ENCODE peak calls at places on chromosome 3, in nine cellular contexts. P, O, Y, I, Q, R, U, D and J are unnamed samples.

GRCh38 chr3:113534365-113534764 is 2.0 kb downstream of the SIDT1 start:
- DNase-seq in P (no peak), O (no peak), Y (no peak), I (no peak), Q (no peak), R (no peak), U (no peak), D (no peak), J (no peak)

GRCh38 chr3:46648096-46648495 is 35.8 kb downstream of the FAM240A start:
- DNase-seq in P (no peak), O (no peak), Y (no peak), I (no peak), Q (no peak), R (no peak), U (no peak), D (no peak), J (no peak)

GRCh38 chr3:57961828-57962447 is 46.3 kb upstream of the FLNB start:
- DNase-seq in P (no peak), O (no peak), Y (no peak), I (no peak), Q (peak; percentile 53), R (peak; percentile 80), U (no peak), D (no peak), J (no peak)

GRCh38 chr3:61236556-61236955 is 14.7 kb downstream of the FHIT start:
- DNase-seq in P (no peak), O (no peak), Y (no peak), I (no peak), Q (no peak), R (no peak), U (no peak), D (no peak), J (no peak)

GRCh38 chr3:141632779-141633374 is 105.2 kb upstream of the RNF7 start:
- DNase-seq in P (no peak), O (no peak), Y (no peak), I (no peak), Q (no peak), R (no peak), U (no peak), D (no peak), J (no peak)

GRCh38 chr3:133570139-133570936 is 3.1 kb upstream of the CDV3 start:
- DNase-seq in P (no peak), O (peak; percentile 25), Y (no peak), I (peak; percentile 34), Q (peak; percentile 18), R (peak; percentile 78), U (no peak), D (no peak), J (peak; percentile 75)

GRCh38 chr3:161252143-161252542 is 31.0 kb downstream of the NMD3 start:
- DNase-seq in P (no peak), O (no peak), Y (no peak), I (no peak), Q (no peak), R (no peak), U (no peak), D (no peak), J (no peak)

GRCh38 chr3:7371693-7372572 is 511.0 kb downstream of the GRM7 start:
- DNase-seq in P (no peak), O (no peak), Y (no peak), I (no peak), Q (no peak), R (no peak), U (no peak), D (no peak), J (no peak)

GRCh38 chr3:132641837-132642538 is 17.6 kb downstream of the ACAD11 start:
- DNase-seq in P (peak; percentile 38), O (no peak), Y (no peak), I (no peak), Q (peak; percentile 53), R (peak; percentile 45), U (no peak), D (no peak), J (no peak)

GRCh38 chr3:148861277-148861869 is 3.7 kb upstream of the CPA3 start:
- DNase-seq in P (peak; percentile 29), O (no peak), Y (no peak), I (no peak), Q (peak; percentile 55), R (peak; percentile 29), U (no peak), D (no peak), J (no peak)

GRCh38 chr3:73427018-73427750 is 197.6 kb downstream of the PDZRN3 start:
- DNase-seq in P (no peak), O (no peak), Y (no peak), I (no peak), Q (no peak), R (no peak), U (no peak), D (no peak), J (no peak)

GRCh38 chr3:8500208-8500961 is 1.2 kb upstream of the LMCD1 start:
- DNase-seq in P (no peak), O (peak; percentile 58), Y (no peak), I (peak; percentile 44), Q (no peak), R (peak; percentile 87), U (no peak), D (no peak), J (peak; percentile 95)

GRCh38 chr3:8500966-8501365 is 657 bp upstream of the LMCD1 start:
- DNase-seq in P (no peak), O (no peak), Y (no peak), I (no peak), Q (no peak), R (no peak), U (no peak), D (no peak), J (no peak)

GRCh38 chr3:8499181-8499611 is 2.4 kb upstream of the LMCD1 start:
- DNase-seq in P (no peak), O (peak; percentile 16), Y (no peak), I (peak; percentile 50), Q (no peak), R (peak; percentile 92), U (no peak), D (no peak), J (peak; percentile 89)

GRCh38 chr3:8503461-8503860 is 1.8 kb downstream of the LMCD1 start:
- DNase-seq in P (no peak), O (no peak), Y (no peak), I (no peak), Q (no peak), R (no peak), U (no peak), D (no peak), J (peak; percentile 81)

GRCh38 chr3:8501388-8502131 is at the start of gene LMCD1:
- DNase-seq in P (peak; percentile 88), O (peak; percentile 96), Y (peak; percentile 97), I (peak; percentile 96), Q (peak; percentile 56), R (peak; percentile 93), U (peak; percentile 98), D (peak; percentile 99), J (peak; percentile 85)
- TF ChIP-seq CTCF in P (no peak), O (peak; percentile 18), Y (peak; percentile 38), I (no peak), Q (no peak), R (peak; percentile 26), U (no peak), D (peak; percentile 60), J (no peak)

DNA sequence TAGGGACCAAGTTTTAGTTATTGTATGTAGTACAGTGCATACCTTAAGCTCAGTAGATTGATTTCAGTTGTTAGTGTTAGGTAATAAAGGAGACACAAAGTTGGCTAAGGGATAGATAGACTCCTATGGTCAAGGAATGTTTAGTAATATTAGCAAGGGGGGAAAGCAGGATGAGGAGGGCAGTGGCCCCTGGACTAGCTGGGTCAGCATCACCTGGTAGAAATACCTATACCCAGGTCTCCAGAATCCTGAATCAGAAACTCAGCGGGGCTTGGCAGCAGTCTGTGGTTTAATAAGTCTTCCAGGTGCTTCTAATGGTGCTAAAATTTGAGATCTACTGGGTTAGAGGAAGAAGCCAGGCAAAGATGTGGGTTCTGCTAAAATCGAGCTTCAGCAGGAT is 35.0 kb downstream of the BBX start:
- DNase-seq in P (no peak), O (no peak), Y (no peak), I (no peak), Q (no peak), R (no peak), U (no peak), D (no peak), J (no peak)
- H3K4me1 ChIP-seq in P (no peaks in the 10 kb centered on the region), O (no peaks in the 10 kb centered on the region), Y (peaks cover 4% of the 10 kb centered on the region), I (peaks cover 39% of the 10 kb centered on the region), Q (no peaks in the 10 kb centered on the region), R (no peaks in the 10 kb centered on the region), U (no peaks in the 10 kb centered on the region), D (peaks cover 7% of the 10 kb centered on the region), J (no peaks in the 10 kb centered on the region)

DNA sequence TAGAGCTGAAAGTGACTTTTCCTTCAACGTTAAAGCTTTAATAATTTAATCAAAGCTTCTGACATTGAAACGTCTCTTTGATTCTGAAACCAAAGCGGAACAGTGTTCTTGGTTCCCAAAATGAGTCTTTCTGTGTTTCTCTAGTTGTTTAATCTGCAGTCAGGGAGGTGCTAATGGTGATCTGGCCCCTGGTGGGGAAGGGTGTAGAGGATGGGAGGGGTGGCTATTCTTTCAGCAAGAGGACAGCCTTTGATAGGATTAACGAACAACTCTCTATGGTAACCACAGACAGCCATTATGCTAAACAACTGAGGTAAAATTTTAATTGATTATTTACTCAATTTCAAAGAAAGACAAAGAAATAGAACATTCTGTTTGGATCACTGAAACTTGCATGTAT is 79.9 kb upstream of the CADPS start:
- DNase-seq in P (no peak), O (no peak), Y (no peak), I (no peak), Q (no peak), R (no peak), U (no peak), D (no peak), J (no peak)
- H3K27ac ChIP-seq in P (no peak overlapping the region), O (no peak overlapping the region), Y (no peak overlapping the region), I (no peak overlapping the region), Q (no peak overlapping the region), R (no peak overlapping the region), U (no peak overlapping the region), D (no peak overlapping the region), J (no peak overlapping the region)

GRCh38 chr3:30696403-30696819 is 90.0 kb downstream of the TGFBR2 start:
- DNase-seq in P (no peak), O (peak; percentile 12), Y (peak; percentile 78), I (no peak), Q (no peak), R (no peak), U (no peak), D (no peak), J (no peak)

GRCh38 chr3:30699927-30700326 is 93.5 kb downstream of the TGFBR2 start:
- DNase-seq in P (no peak), O (no peak), Y (no peak), I (no peak), Q (no peak), R (no peak), U (no peak), D (no peak), J (no peak)

GRCh38 chr3:30700702-30701321 is 94.4 kb downstream of the TGFBR2 start:
- DNase-seq in P (no peak), O (no peak), Y (no peak), I (no peak), Q (no peak), R (no peak), U (no peak), D (no peak), J (no peak)

GRCh38 chr3:30696901-30697300 is 90.5 kb downstream of the TGFBR2 start:
- DNase-seq in P (no peak), O (no peak), Y (no peak), I (no peak), Q (no peak), R (no peak), U (no peak), D (no peak), J (no peak)

DNA sequence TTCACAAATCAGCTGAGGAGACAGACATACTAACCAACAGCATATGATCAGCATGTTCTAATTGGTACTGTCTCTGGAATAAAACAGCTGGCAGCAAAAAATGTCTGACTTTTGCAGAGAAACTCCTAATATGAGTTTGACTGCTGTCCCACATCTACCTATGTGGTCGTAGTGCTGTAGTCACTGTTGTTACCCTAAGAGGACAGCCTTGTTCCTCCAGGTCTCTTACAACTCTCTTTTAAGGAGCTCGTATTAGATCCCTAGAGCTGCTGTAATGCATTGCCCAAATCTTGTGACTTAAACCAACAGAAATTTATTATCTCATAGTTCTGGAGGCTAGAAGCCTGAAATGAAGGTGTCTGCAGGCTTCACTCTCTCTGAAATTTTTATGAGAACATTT is 92.1 kb downstream of the TGFBR2 start:
- DNase-seq in P (no peak), O (no peak), Y (no peak), I (no peak), Q (no peak), R (no peak), U (no peak), D (no peak), J (no peak)
- TF ChIP-seq CTCF in P (no peak), O (no peak), Y (no peak), I (no peak), Q (no peak), R (no peak), U (no peak), D (no peak), J (no peak)